ENCODE peak calls at places on chromosomes 4 and X, in five cellular contexts. M is NCI-H1694; T is stimulated activated CD4-positive, alpha-beta T cell treated with anti-CD3 and anti-CD28 coated beads, Interleukin-4, amount 100 ng/mL, for 48 hours; A is naive B cell; Y is HCEC 1CT. E is an unnamed sample.

GRCh38 chrX:9114245-9114644 is 80.3 kb upstream of the FAM9B start:
- DNase-seq in M (no peak), T (no peak), A (no peak), Y (no peak), E (no peak)

GRCh38 chr4:151409470-151410313 is 716 bp downstream of the FHIP1A start:
- DNase-seq in M (no peak), T (no peak), A (no peak), Y (no peak), E (peak; percentile 30)

GRCh38 chr4:185656467-185656890 is 121.2 kb upstream of the PDLIM3 start:
- DNase-seq in M (no peak), T (no peak), A (no peak), Y (peak; percentile 12), E (no peak)

GRCh38 chr4:112182604-112183003 is 37.4 kb downstream of the FAM241A start:
- DNase-seq in M (no peak), T (no peak), A (no peak), Y (no peak), E (no peak)

GRCh38 chrX:81336455-81337144 is 134.7 kb downstream of the SH3BGRL start:
- DNase-seq in M (no peak), T (no peak), A (no peak), Y (no peak), E (no peak)

GRCh38 chrX:323721-324628 is 5.4 kb upstream of the GTPBP6 start:
- DNase-seq in M (no peak), T (no peak), A (no peak), Y (no peak), E (no peak)

GRCh38 chr4:76666940-76667532 is 230.9 kb downstream of the SOWAHB start:
- DNase-seq in M (no peak), T (no peak), A (no peak), Y (no peak), E (no peak)

GRCh38 chrX:154412468-154412867 is 1.1 kb downstream of the TAFAZZIN start:
- DNase-seq in M (no peak), T (no peak), A (peak; percentile 56), Y (peak; percentile 2), E (no peak)

GRCh38 chrX:39162322-39162721 is 361.1 kb downstream of the MID1IP1 start:
- DNase-seq in M (no peak), T (peak; percentile 36), A (peak; percentile 17), Y (no peak), E (no peak)

GRCh38 chrX:119228506-119229290 is 7.4 kb upstream of the PGRMC1 start:
- DNase-seq in M (no peak), T (no peak), A (no peak), Y (peak; percentile 72), E (no peak)

GRCh38 chr4:181821039-181822004 is 421.9 kb upstream of the TENM3 start:
- DNase-seq in M (no peak), T (no peak), A (no peak), Y (peak; percentile 59), E (no peak)

GRCh38 chr4:33073811-33074210 is 2353.6 kb downstream of the PCDH7 start:
- DNase-seq in M (no peak), T (no peak), A (no peak), Y (no peak), E (no peak)

GRCh38 chrX:23959781-23960180 is 52.0 kb downstream of the CXorf58 start:
- DNase-seq in M (no peak), T (no peak), A (no peak), Y (no peak), E (no peak)

GRCh38 chr4:44186096-44186849 is 262.3 kb downstream of the KCTD8 start:
- DNase-seq in M (no peak), T (no peak), A (no peak), Y (no peak), E (no peak)

GRCh38 chrX:56797966-56798711 is 69.1 kb downstream of the NBDY start:
- DNase-seq in M (no peak), T (no peak), A (no peak), Y (no peak), E (no peak)

GRCh38 chr4:336099-336892 is 1.3 kb upstream of the ZNF141 start:
- DNase-seq in M (no peak), T (no peak), A (peak; percentile 27), Y (no peak), E (peak; percentile 18)

GRCh38 chr4:101730291-101731117 is 60.0 kb upstream of the BANK1 start:
- DNase-seq in M (peak; percentile 32), T (peak; percentile 22), A (peak; percentile 38), Y (peak; percentile 56), E (peak; percentile 32)

GRCh38 chr4:123380728-123381716 is 15.6 kb upstream of the SPRY1 start:
- DNase-seq in M (no peak), T (no peak), A (no peak), Y (no peak), E (no peak)

GRCh38 chr4:60223098-60223497 is 977.0 kb upstream of the ADGRL3 start:
- DNase-seq in M (no peak), T (no peak), A (no peak), Y (no peak), E (no peak)

GRCh38 chrX:49810233-49810632 is 18.9 kb upstream of the PAGE4 start:
- DNase-seq in M (no peak), T (no peak), A (no peak), Y (no peak), E (no peak)

GRCh38 chr4:78032446-78032845 is 24.7 kb upstream of the FRAS1 start:
- DNase-seq in M (no peak), T (no peak), A (no peak), Y (no peak), E (no peak)

GRCh38 chrX:33339219-33339618 is 127.9 kb upstream of the DMD start:
- DNase-seq in M (peak; percentile 11), T (no peak), A (no peak), Y (peak; percentile 2), E (no peak)

GRCh38 chr4:184937745-184938144 is 80.5 kb upstream of the HELT start:
- DNase-seq in M (peak; percentile 48), T (no peak), A (no peak), Y (no peak), E (no peak)

GRCh38 chr4:117965608-117966007 is 68.7 kb upstream of the NDST3 start:
- DNase-seq in M (peak; percentile 47), T (no peak), A (no peak), Y (no peak), E (no peak)